ENCODE peak calls at places on chromosome 3, in ten cellular contexts. M is HCT116; X is brain microvascular endothelial cell; T is ovary; O is uterus; J is astrocyte; K is GM12878; I is HepG2; V is CD8-positive, alpha-beta T cell; Q is upper lobe of left lung. W is an unnamed sample. For H3K36me3, the result is how much of the 10 kb centered on the place peaks cover.

GRCh38 chr3:182794806-182795369 is 1.6 kb downstream of the ATP11B start:
- DNase-seq in M (no peak), X (no peak), T (no peak), O (no peak), J (no peak), K (no peak), I (no peak), V (no peak), Q (no peak), W (no peak)

GRCh38 chr3:17207979-17208378 is 323.2 kb downstream of the PLCL2 start:
- DNase-seq in M (no peak), X (no peak), T (no peak), O (no peak), J (no peak), K (no peak), I (no peak), V (no peak), Q (no peak), W (no peak)

GRCh38 chr3:196941846-196942225 is 492 bp downstream of the NCBP2 start:
- DNase-seq in M (no peak), X (peak), T (peak), O (no peak), J (peak), K (no peak), I (no peak), V (peak), Q (peak), W (no peak)

GRCh38 chr3:65605876-65606432 is 432.8 kb downstream of the MAGI1 start:
- DNase-seq in M (no peak), X (no peak), T (no peak), O (no peak), J (no peak), K (no peak), I (no peak), V (no peak), Q (no peak), W (no peak)

GRCh38 chr3:100927775-100928174 is 65.4 kb downstream of the ABI3BP start:
- DNase-seq in M (no peak), X (no peak), T (no peak), O (no peak), J (no peak), K (no peak), I (no peak), V (no peak), Q (no peak), W (no peak)

GRCh38 chr3:123834631-123835030 is 49.5 kb downstream of the MYLK start:
- DNase-seq in M (no peak), X (peak), T (no peak), O (no peak), J (peak), K (no peak), I (no peak), V (no peak), Q (no peak), W (no peak)

GRCh38 chr3:51718547-51719412 is 11.9 kb downstream of the GRM2 start:
- DNase-seq in M (peak), X (peak), T (no peak), O (no peak), J (no peak), K (peak), I (peak), V (peak), Q (peak), W (peak)

GRCh38 chr3:131602011-131602779 is 99.4 kb upstream of the MRPL3 start:
- DNase-seq in M (no peak), X (no peak), T (no peak), O (no peak), J (no peak), K (no peak), I (no peak), V (no peak), Q (no peak), W (peak)

DNA sequence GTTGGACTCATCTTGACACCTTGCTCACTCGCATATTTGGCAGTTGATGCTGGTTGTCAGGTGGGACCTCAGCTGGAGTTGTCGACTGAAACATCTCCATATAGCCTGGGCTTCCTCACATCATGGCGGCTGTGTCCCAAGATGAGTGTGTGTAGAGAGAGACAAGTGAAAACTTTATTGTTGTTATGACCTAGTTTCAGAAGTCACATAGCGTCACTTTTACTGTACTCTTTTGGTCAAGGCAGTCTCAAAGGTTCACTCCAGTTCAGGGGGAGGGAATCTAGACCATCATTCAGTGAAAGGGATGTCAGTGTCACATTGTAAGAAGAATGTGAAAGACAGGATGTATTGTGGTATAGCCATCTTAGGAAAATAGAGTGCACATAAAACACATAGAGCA is 214.2 kb downstream of the ITPR1 start:
- DNase-seq in M (no peak), X (no peak), T (no peak), O (no peak), J (no peak), K (no peak), I (no peak), V (no peak), Q (no peak), W (no peak)
- H3K36me3 ChIP-seq in M (under half), X (under half), T (under half), O (under half), J (under half), K (under half), I (under half), V (under half), Q (under half), W (under half)

GRCh38 chr3:172359231-172359630 is 89.0 kb downstream of the GHSR start:
- DNase-seq in M (no peak), X (no peak), T (no peak), O (no peak), J (no peak), K (no peak), I (no peak), V (no peak), Q (no peak), W (no peak)
- TF ChIP-seq CTCF in M (peak), X (no peak), T (no peak), O (no peak), J (no peak), K (no peak), I (no peak), V (no peak), Q (no peak), W (peak)

GRCh38 chr3:129506272-129506742 is 22.1 kb upstream of the RHO start:
- DNase-seq in M (no peak), X (no peak), T (no peak), O (no peak), J (no peak), K (no peak), I (no peak), V (no peak), Q (no peak), W (no peak)
- H3K36me3 ChIP-seq in M (under half), X (under half), T (under half), O (under half), J (under half), K (under half), I (under half), V (under half), Q (under half), W (under half)

GRCh38 chr3:41064526-41064925 is 134.8 kb upstream of the CTNNB1 start:
- DNase-seq in M (no peak), X (no peak), T (no peak), O (no peak), J (no peak), K (no peak), I (no peak), V (no peak), Q (no peak), W (no peak)

GRCh38 chr3:41065340-41065739 is 134.0 kb upstream of the CTNNB1 start:
- DNase-seq in M (no peak), X (no peak), T (no peak), O (no peak), J (no peak), K (no peak), I (no peak), V (no peak), Q (no peak), W (no peak)

GRCh38 chr3:41060106-41060505 is 139.2 kb upstream of the CTNNB1 start:
- DNase-seq in M (no peak), X (no peak), T (no peak), O (no peak), J (no peak), K (no peak), I (no peak), V (no peak), Q (no peak), W (no peak)

GRCh38 chr3:41064070-41064469 is 135.2 kb upstream of the CTNNB1 start:
- DNase-seq in M (no peak), X (no peak), T (no peak), O (no peak), J (no peak), K (no peak), I (no peak), V (no peak), Q (no peak), W (peak)
- TF ChIP-seq CTCF in M (no peak), X (no peak), T (no peak), O (no peak), J (no peak), K (no peak), I (no peak), V (no peak), Q (no peak), W (no peak)

DNA sequence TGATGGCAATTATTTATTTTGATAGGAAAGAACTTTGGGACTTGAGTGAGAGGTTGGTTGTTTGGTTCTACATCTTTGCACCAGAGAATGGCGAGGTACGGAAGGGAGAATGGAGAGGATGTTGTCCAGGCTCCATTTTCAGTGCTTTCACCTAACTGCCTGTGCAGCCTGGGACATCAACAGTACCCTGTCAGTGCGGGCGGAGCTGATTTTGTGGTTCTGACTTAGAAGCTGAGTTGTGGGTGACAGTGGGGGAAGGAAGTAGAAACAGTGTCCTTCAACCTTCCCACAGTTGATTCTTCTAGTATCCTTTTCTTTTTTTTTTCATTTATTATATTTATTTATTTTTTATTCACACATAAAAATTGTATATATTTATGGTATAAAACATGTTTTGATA is 95.3 kb downstream of the TIGIT start:
- DNase-seq in M (no peak), X (no peak), T (no peak), O (no peak), J (no peak), K (no peak), I (no peak), V (peak), Q (no peak), W (no peak)
- H3K36me3 ChIP-seq in M (under half), X (under half), T (under half), O (under half), J (under half), K (under half), I (under half), V (under half), Q (under half), W (under half)

DNA sequence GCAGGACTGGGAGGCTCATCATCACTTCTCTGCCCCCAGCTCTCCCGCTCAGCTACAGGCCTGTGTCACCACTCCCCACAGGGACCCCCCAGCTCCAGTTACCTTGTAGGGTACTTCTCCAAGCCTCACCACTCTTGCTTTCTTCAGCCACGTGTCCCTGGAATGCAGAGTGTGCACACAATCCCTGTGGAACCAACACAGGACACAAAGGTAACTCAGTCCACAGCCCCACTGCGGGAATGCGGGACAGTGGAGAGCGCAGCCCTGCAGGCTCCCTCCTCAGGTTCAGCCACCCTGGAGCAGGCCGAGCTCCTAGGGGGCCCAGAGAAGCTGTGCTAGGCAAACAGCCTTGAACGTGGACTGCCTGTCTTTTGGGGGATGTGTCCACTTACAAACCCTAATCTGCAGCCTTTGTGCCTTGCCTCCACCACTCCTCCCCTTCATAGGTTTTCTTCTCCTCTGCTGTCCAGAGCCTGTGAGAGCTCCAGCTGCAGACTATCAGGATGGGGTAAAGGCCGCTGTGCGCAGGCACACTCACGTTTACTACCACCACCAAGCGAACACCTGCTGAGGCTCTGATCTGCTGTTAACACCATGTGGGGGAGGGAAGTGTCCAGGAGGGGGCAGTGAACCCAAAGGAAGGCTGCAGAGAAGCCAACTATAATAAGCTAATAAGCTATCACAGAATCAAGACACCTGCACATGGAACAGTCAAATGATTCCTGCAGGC is 26.0 kb downstream of the XPC start:
- DNase-seq in M (no peak), X (no peak), T (no peak), O (no peak), J (no peak), K (no peak), I (no peak), V (no peak), Q (no peak), W (no peak)
- TF ChIP-seq CTCF in M (no peak), X (peak), T (no peak), O (no peak), J (peak), K (peak), I (peak), V (no peak), Q (no peak), W (peak)

DNA sequence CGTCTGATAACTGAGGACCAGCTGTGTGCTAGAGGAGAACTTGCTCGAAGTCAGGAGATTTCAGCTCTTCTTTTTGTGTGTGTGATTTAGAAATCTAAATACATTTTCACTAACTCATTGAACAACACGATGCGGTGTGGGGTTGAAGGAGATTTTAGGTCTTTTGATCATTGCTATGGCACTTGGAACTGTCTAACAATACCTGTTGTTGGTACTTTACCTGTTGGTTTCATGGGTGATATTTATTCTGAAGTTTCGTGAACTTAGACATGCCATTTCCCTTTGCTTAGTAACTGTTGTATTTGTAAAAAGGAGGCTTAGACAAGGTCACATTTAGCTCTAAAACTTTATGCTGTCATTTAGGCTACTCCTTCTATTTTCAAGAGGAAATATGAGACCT is 99.9 kb downstream of the ITPR1 start:
- DNase-seq in M (no peak), X (no peak), T (no peak), O (no peak), J (no peak), K (no peak), I (no peak), V (no peak), Q (no peak), W (no peak)
- H3K36me3 ChIP-seq in M (under half), X (under half), T (under half), O (under half), J (under half), K (under half), I (under half), V (under half), Q (under half), W (under half)

DNA sequence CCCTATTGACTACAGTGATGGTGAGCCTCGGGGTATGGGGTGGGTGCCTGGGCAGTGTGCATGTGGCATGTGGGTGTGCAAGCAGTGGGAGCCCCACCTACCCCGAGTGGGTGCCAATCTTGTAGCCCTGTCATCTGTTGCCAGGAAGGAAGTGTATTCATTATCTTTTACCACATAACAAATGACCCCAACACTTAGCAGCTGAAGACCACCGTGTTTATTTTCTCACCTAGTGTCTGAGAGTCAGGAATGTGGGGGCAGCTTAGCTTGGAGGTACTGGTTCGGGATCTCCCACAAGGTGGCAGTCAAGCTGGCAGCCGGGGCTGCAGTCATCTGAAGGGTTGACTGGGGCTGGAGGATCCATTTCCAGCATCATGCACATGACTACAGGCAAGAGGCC is 21.7 kb downstream of the XYLB start:
- DNase-seq in M (no peak), X (no peak), T (no peak), O (no peak), J (no peak), K (no peak), I (no peak), V (no peak), Q (no peak), W (peak)
- TF ChIP-seq CTCF in M (no peak), X (peak), T (no peak), O (no peak), J (no peak), K (no peak), I (peak), V (no peak), Q (no peak), W (peak)

GRCh38 chr3:129563332-129563731 is 20.4 kb downstream of the H1-8 start:
- DNase-seq in M (no peak), X (no peak), T (no peak), O (no peak), J (no peak), K (no peak), I (no peak), V (no peak), Q (no peak), W (no peak)

GRCh38 chr3:129560931-129561594 is 18.1 kb downstream of the H1-8 start:
- DNase-seq in M (no peak), X (peak), T (peak), O (peak), J (peak), K (no peak), I (no peak), V (no peak), Q (peak), W (no peak)

GRCh38 chr3:129563850-129564535 is 21.0 kb downstream of the H1-8 start:
- DNase-seq in M (no peak), X (no peak), T (no peak), O (peak), J (no peak), K (no peak), I (no peak), V (no peak), Q (no peak), W (no peak)

GRCh38 chr3:129561619-129562248 is 18.8 kb downstream of the H1-8 start:
- DNase-seq in M (no peak), X (no peak), T (no peak), O (no peak), J (no peak), K (no peak), I (no peak), V (no peak), Q (no peak), W (no peak)

DNA sequence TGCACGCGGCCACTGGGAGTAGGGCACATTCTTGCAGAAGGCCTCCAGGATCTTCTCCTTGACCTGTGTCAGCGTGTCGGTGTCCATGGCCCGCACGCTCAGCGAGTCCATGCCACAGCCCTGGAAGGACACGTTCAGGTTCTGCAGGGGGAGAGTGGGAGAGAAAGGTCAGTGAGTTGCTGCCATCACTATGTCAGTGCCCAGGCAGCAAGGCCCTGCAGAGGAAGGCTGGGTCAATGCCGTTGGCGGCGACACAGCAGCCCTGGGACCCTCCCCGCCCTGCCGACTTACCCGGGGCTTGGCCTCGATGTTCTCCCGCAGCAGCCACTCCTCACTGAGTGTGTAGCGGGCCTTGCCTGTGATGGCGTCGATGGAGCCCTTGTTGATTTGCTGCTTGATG is 19.8 kb downstream of the H1-8 start:
- DNase-seq in M (no peak), X (no peak), T (no peak), O (no peak), J (no peak), K (no peak), I (no peak), V (no peak), Q (no peak), W (no peak)
- H3K36me3 ChIP-seq in M (under half), X (half or more), T (under half), O (under half), J (under half), K (under half), I (under half), V (under half), Q (half or more), W (under half)

DNA sequence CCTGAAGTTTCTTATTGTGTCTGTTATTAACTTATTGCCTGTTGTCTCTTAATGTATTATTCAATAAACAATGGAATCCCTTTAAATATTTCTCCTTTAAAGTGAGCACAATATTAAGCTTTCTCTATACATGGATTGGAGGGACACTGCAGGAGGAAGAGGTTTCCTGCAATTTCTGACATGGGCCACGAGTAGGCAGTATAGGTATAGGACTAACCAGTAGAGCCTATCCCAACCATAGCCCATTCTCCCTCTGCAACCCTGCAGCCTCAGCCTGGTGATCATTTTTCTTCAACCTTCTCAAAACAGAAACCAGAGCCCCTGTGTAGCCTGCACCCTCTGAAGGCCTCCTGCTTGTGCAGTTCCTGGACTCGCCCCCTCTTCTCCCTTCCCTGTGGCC is 124.8 kb downstream of the NEK10 start:
- DNase-seq in M (no peak), X (no peak), T (no peak), O (no peak), J (no peak), K (no peak), I (no peak), V (no peak), Q (no peak), W (no peak)
- TF ChIP-seq CTCF in M (no peak), X (no peak), T (no peak), O (no peak), J (no peak), K (no peak), I (peak), V (no peak), Q (no peak), W (no peak)